ENCODE peak calls at places on chromosomes 4 and X, in ten cellular contexts. D, J, U, S, B, W, P, K, O and N are unnamed samples.

GRCh38 chr4:85603437-85604336 is 128.7 kb downstream of the ARHGAP24 start:
- DNase-seq in D (no peak), B (no peak), S (no peak), K (no peak), P (no peak), O (peak), W (peak), J (no peak), U (no peak), N (peak)

GRCh38 chrX:121987163-121987562 is 939.8 kb downstream of the GLUD2 start:
- DNase-seq in K (no peak), W (peak), P (no peak), U (no peak), B (no peak), S (no peak), J (no peak), D (no peak), O (peak), N (peak)

GRCh38 chr4:139828966-139829662 is 163.5 kb downstream of the MGST2 start:
- DNase-seq in P (no peak), W (no peak), O (no peak), K (no peak), J (no peak), D (no peak), S (no peak), B (no peak), U (no peak), N (no peak)

GRCh38 chrX:49850028-49850427 is 20.9 kb downstream of the PAGE4 start:
- DNase-seq in J (peak), B (no peak), P (no peak), O (no peak), D (no peak), K (no peak), W (no peak), U (no peak), S (no peak), N (no peak)

GRCh38 chrX:124093222-124093621 is 131.7 kb downstream of the STAG2 start:
- DNase-seq in P (no peak), J (no peak), B (no peak), U (no peak), O (no peak), D (no peak), K (no peak), W (no peak), S (no peak), N (no peak)

GRCh38 chr4:75345436-75345835 is 168.8 kb downstream of the RCHY1 start:
- DNase-seq in K (no peak), W (peak), U (no peak), P (no peak), O (no peak), J (no peak), S (no peak), D (no peak), B (no peak), N (peak)

GRCh38 chr4:146275370-146275769 is 61.0 kb downstream of the REELD1 start:
- DNase-seq in B (peak), O (no peak), S (no peak), W (no peak), K (no peak), P (no peak), J (no peak), U (peak), D (no peak), N (no peak)

GRCh38 chr4:81826336-81826735 is 354.6 kb upstream of the RASGEF1B start:
- DNase-seq in D (no peak), P (no peak), J (no peak), O (peak), U (no peak), B (no peak), S (no peak), K (no peak), W (no peak), N (no peak)

GRCh38 chr4:133394971-133395627 is 246.0 kb downstream of the PCDH10 start:
- DNase-seq in O (no peak), D (no peak), P (no peak), J (no peak), B (no peak), W (no peak), U (no peak), K (no peak), S (no peak), N (no peak)

GRCh38 chr4:86970447-86971354 is 35.9 kb downstream of the AFF1 start:
- DNase-seq in U (no peak), P (peak), D (peak), B (no peak), K (no peak), S (no peak), O (peak), J (no peak), W (no peak), N (no peak)

GRCh38 chrX:147476008-147476407 is 435.7 kb upstream of the FMR1 start:
- DNase-seq in J (peak), S (no peak), B (no peak), P (no peak), D (no peak), K (no peak), W (peak), O (peak), U (peak), N (no peak)

GRCh38 chr4:8188743-8189550 is 10.1 kb upstream of the SH3TC1 start:
- DNase-seq in K (peak), B (peak), D (no peak), P (peak), U (no peak), S (no peak), O (peak), J (peak), W (peak), N (no peak)

GRCh38 chrX:71454222-71454621 is 78.7 kb upstream of the OGT start:
- DNase-seq in O (no peak), D (no peak), U (no peak), K (no peak), W (peak), S (no peak), J (no peak), P (no peak), B (no peak), N (peak)

GRCh38 chr4:104966349-104967033 is 180.2 kb upstream of the TET2 start:
- DNase-seq in P (no peak), K (no peak), U (peak), D (no peak), O (peak), J (peak), W (no peak), B (peak), S (no peak), N (no peak)

GRCh38 chr4:1458581-1458980 is 52.3 kb upstream of the NKX1-1 start:
- DNase-seq in K (no peak), O (no peak), J (no peak), D (no peak), W (no peak), U (no peak), P (no peak), S (no peak), B (no peak), N (no peak)

GRCh38 chr4:74267998-74268606 is 40.2 kb upstream of the EPGN start:
- DNase-seq in J (peak), U (peak), O (peak), S (no peak), B (no peak), K (no peak), D (no peak), P (no peak), W (peak), N (peak)

GRCh38 chr4:71777891-71778290 is 6.0 kb downstream of the GC start:
- DNase-seq in W (no peak), K (no peak), D (no peak), U (no peak), P (no peak), B (no peak), J (no peak), O (no peak), S (no peak), N (no peak)

GRCh38 chr4:24910504-24910903 is 2.3 kb downstream of the CCDC149 start:
- DNase-seq in U (no peak), D (no peak), K (no peak), W (peak), P (no peak), O (peak), B (no peak), J (no peak), S (no peak), N (peak)

GRCh38 chrX:18674417-18674787 is 2.5 kb upstream of the RS1 start:
- DNase-seq in S (peak), P (peak), O (no peak), J (no peak), B (peak), U (peak), W (no peak), K (peak), D (peak), N (no peak)

GRCh38 chrX:130896816-130897508 is 6.0 kb downstream of the ENOX2 start:
- DNase-seq in P (no peak), D (no peak), B (no peak), J (no peak), U (no peak), W (peak), O (no peak), K (no peak), S (no peak), N (peak)

GRCh38 chr4:169270156-169270809 is 473 bp downstream of the SH3RF1 start:
- DNase-seq in S (peak), J (peak), D (peak), U (peak), O (no peak), B (peak), P (peak), K (peak), W (peak), N (peak)

GRCh38 chr4:80740375-80740774 is 290.1 kb upstream of the BMP3 start:
- DNase-seq in U (no peak), D (no peak), O (peak), P (no peak), W (no peak), K (no peak), J (no peak), B (no peak), S (no peak), N (no peak)

GRCh38 chr4:56048621-56049427 is 100.1 kb downstream of the CEP135 start:
- DNase-seq in D (peak), J (peak), U (peak), O (no peak), W (peak), S (peak), K (no peak), P (peak), B (peak), N (peak)

GRCh38 chrX:23952984-23953907 is 45.4 kb downstream of the CXorf58 start:
- DNase-seq in O (no peak), U (no peak), D (no peak), J (peak), B (no peak), S (no peak), K (no peak), P (no peak), W (no peak), N (no peak)

GRCh38 chrX:25025615-25026014 is 9.8 kb upstream of the ARX start:
- DNase-seq in U (no peak), J (no peak), K (no peak), B (no peak), D (no peak), P (no peak), S (no peak), O (peak), W (no peak), N (no peak)

GRCh38 chr4:95545526-95545925 is 3.2 kb downstream of the UNC5C start:
- DNase-seq in K (no peak), U (no peak), W (no peak), O (no peak), P (no peak), D (no peak), B (no peak), J (no peak), S (no peak), N (no peak)

GRCh38 chrX:156008915-156009314 is 11.4 kb downstream of the IL9R start:
- DNase-seq in S (no peak), D (no peak), J (no peak), B (no peak), O (no peak), P (no peak), W (no peak), K (no peak), U (no peak), N (no peak)

GRCh38 chrX:13029831-13030771 is 14.3 kb downstream of the FAM9C start:
- DNase-seq in D (no peak), K (no peak), U (peak), J (no peak), S (no peak), W (peak), O (no peak), P (no peak), B (no peak), N (no peak)

GRCh38 chr4:5787311-5787710 is 76.3 kb downstream of the EVC start:
- DNase-seq in J (no peak), B (no peak), O (no peak), P (no peak), D (no peak), S (no peak), U (no peak), W (no peak), K (peak), N (no peak)

GRCh38 chrX:115949900-115950822 is 220.4 kb upstream of the AGTR2 start:
- DNase-seq in P (no peak), S (peak), B (peak), D (peak), U (no peak), W (no peak), J (no peak), O (no peak), K (no peak), N (no peak)

GRCh38 chr4:156968479-156968984 is 3.1 kb downstream of the PDGFC start:
- DNase-seq in U (peak), W (peak), B (peak), J (peak), O (peak), S (no peak), K (peak), P (peak), D (peak), N (peak)

DNA sequence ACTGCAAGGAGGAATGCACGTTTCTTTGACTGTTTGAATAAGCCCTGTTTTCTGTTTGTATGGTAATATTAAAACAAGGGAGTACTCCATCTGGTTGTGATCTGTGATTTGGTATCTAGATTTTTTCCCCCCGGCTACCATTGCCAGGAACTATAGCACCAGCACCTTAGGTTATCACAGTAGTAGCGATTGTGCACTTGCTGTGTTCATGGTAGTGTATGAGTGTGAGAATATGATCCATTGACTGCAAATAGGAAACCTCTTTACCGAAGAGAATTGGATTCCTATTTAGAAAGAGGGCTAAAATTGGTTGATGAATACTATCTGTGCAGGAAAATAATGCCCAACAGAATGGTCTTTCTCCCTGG is 69.9 kb downstream of the LARP7 start:
- DNase-seq in D (no peak), K (no peak), J (no peak), B (no peak), P (no peak), O (no peak), U (no peak), S (no peak), W (no peak), N (no peak)
- H3K4me3 ChIP-seq in D (peak), K (peak), J (no peak), B (no peak), P (peak), O (no peak), U (no peak), S (peak), W (peak), N (peak)

GRCh38 chrX:69149466-69150293 is 15.6 kb downstream of the PJA1 start:
- DNase-seq in U (no peak), P (no peak), D (no peak), S (no peak), J (no peak), B (no peak), W (no peak), O (no peak), K (no peak), N (no peak)

GRCh38 chrX:69153060-69153730 is 12.1 kb downstream of the PJA1 start:
- DNase-seq in K (no peak), J (no peak), W (no peak), S (peak), O (peak), D (no peak), B (peak), U (peak), P (no peak), N (no peak)

GRCh38 chrX:69152398-69152797 is 12.9 kb downstream of the PJA1 start:
- DNase-seq in W (peak), B (peak), O (peak), U (no peak), S (no peak), K (no peak), J (no peak), P (no peak), D (peak), N (no peak)

GRCh38 chrX:69151898-69152297 is 13.4 kb downstream of the PJA1 start:
- DNase-seq in P (no peak), K (no peak), J (no peak), D (no peak), O (no peak), U (no peak), S (no peak), W (no peak), B (no peak), N (no peak)

GRCh38 chrX:69150294-69150960 is 14.8 kb downstream of the PJA1 start:
- DNase-seq in B (no peak), P (no peak), J (no peak), S (no peak), W (no peak), D (no peak), U (no peak), K (no peak), O (peak), N (no peak)
- H3K4me3 ChIP-seq in B (no peak), P (no peak), J (no peak), S (no peak), W (no peak), D (no peak), U (no peak), K (no peak), O (peak), N (no peak)

GRCh38 chr4:13522282-13523104 is 21.8 kb downstream of the NKX3-2 start:
- DNase-seq in O (no peak), U (no peak), J (no peak), D (no peak), B (no peak), S (no peak), K (no peak), W (no peak), P (no peak), N (no peak)
- H3K4me3 ChIP-seq in O (no peak), U (no peak), J (no peak), D (no peak), B (no peak), S (no peak), K (no peak), W (no peak), P (peak), N (no peak)

GRCh38 chr4:163614866-163615265 is 120.4 kb downstream of the TMA16 start:
- DNase-seq in O (no peak), S (no peak), P (no peak), B (no peak), K (no peak), U (no peak), D (no peak), W (no peak), J (no peak), N (no peak)

GRCh38 chr4:163611172-163611571 is 116.7 kb downstream of the TMA16 start:
- DNase-seq in S (no peak), K (no peak), P (no peak), B (no peak), D (no peak), U (no peak), O (no peak), W (no peak), J (no peak), N (no peak)

GRCh38 chr4:163612762-163613161 is 118.3 kb downstream of the TMA16 start:
- DNase-seq in P (no peak), K (no peak), B (no peak), W (no peak), J (no peak), U (no peak), D (no peak), S (no peak), O (no peak), N (no peak)

GRCh38 chr4:163611784-163612445 is 117.4 kb downstream of the TMA16 start:
- DNase-seq in B (no peak), J (no peak), S (no peak), K (no peak), O (no peak), P (no peak), W (no peak), U (no peak), D (no peak), N (no peak)

GRCh38 chr4:163613375-163613774 is 118.9 kb downstream of the TMA16 start:
- DNase-seq in O (no peak), B (no peak), W (no peak), D (no peak), S (no peak), J (no peak), K (no peak), P (no peak), U (no peak), N (no peak)
- H3K4me3 ChIP-seq in O (no peak), B (no peak), W (no peak), D (no peak), S (peak), J (no peak), K (no peak), P (peak), U (no peak), N (no peak)

GRCh38 chr4:159188646-159189045 is 85.8 kb downstream of the RAPGEF2 start:
- DNase-seq in S (no peak), W (no peak), K (no peak), O (no peak), U (no peak), B (no peak), D (no peak), J (no peak), P (no peak), N (no peak)
- H3K4me3 ChIP-seq in S (no peak), W (no peak), K (no peak), O (no peak), U (no peak), B (no peak), D (no peak), J (no peak), P (no peak), N (no peak)